ENCODE peak calls at places on chromosome 22, in nine cellular contexts. One of them, this sample, is unnamed.

GRCh38 chr22:22787805-22788459 is 99.7 kb upstream of the IGLL5 start:
- DNase-seq in pancreas: peak; percentile 52
- DNase-seq in colonic mucosa: peak; percentile 70
- DNase-seq in K562: peak; percentile 100
- DNase-seq in Panc1: peak; percentile 25
- DNase-seq in aorta: peak; percentile 63
- DNase-seq in ascending aorta: no peak
- DNase-seq in GM23338: peak; percentile 81
- DNase-seq in cardiac muscle cell: no peak
- DNase-seq in this sample: peak; percentile 66

GRCh38 chr22:31305194-31305593 is 12.9 kb upstream of the PIK3IP1 start:
- DNase-seq in ascending aorta: no peak
- DNase-seq in aorta: no peak
- DNase-seq in Panc1: no peak
- DNase-seq in colonic mucosa: no peak
- DNase-seq in GM23338: no peak
- DNase-seq in cardiac muscle cell: no peak
- DNase-seq in K562: no peak
- DNase-seq in pancreas: no peak
- DNase-seq in this sample: no peak

GRCh38 chr22:26817926-26818325 is 160.5 kb downstream of the MIAT start:
- DNase-seq in K562: no peak
- DNase-seq in GM23338: no peak
- DNase-seq in cardiac muscle cell: no peak
- DNase-seq in Panc1: no peak
- DNase-seq in colonic mucosa: no peak
- DNase-seq in ascending aorta: no peak
- DNase-seq in aorta: no peak
- DNase-seq in pancreas: no peak
- DNase-seq in this sample: no peak

GRCh38 chr22:23824476-23825245 is 14.1 kb downstream of the DERL3 start:
- DNase-seq in aorta: peak; percentile 33
- DNase-seq in colonic mucosa: no peak
- DNase-seq in pancreas: peak; percentile 47
- DNase-seq in K562: no peak
- DNase-seq in ascending aorta: no peak
- DNase-seq in Panc1: no peak
- DNase-seq in GM23338: no peak
- DNase-seq in cardiac muscle cell: no peak
- DNase-seq in this sample: peak; percentile 15

GRCh38 chr22:38009000-38009806 is 24.8 kb upstream of the SOX10 start:
- DNase-seq in colonic mucosa: no peak
- DNase-seq in cardiac muscle cell: no peak
- DNase-seq in ascending aorta: no peak
- DNase-seq in Panc1: no peak
- DNase-seq in aorta: no peak
- DNase-seq in GM23338: no peak
- DNase-seq in K562: no peak
- DNase-seq in pancreas: no peak
- DNase-seq in this sample: no peak

GRCh38 chr22:23750744-23751440 is at the start of gene ZNF70:
- DNase-seq in cardiac muscle cell: peak; percentile 94
- DNase-seq in colonic mucosa: peak; percentile 91
- DNase-seq in pancreas: peak; percentile 97
- DNase-seq in K562: peak; percentile 85
- DNase-seq in GM23338: peak; percentile 96
- DNase-seq in ascending aorta: peak; percentile 36
- DNase-seq in aorta: peak; percentile 92
- DNase-seq in Panc1: no peak
- DNase-seq in this sample: peak; percentile 95

GRCh38 chr22:23415490-23415851 is 164.6 kb downstream of the IGLL1 start:
- DNase-seq in ascending aorta: no peak
- DNase-seq in aorta: no peak
- DNase-seq in colonic mucosa: no peak
- DNase-seq in pancreas: no peak
- DNase-seq in cardiac muscle cell: no peak
- DNase-seq in K562: no peak
- DNase-seq in GM23338: no peak
- DNase-seq in Panc1: no peak
- DNase-seq in this sample: no peak

GRCh38 chr22:36454916-36455570 is 26.4 kb downstream of the TXN2 start:
- DNase-seq in aorta: peak; percentile 96
- DNase-seq in pancreas: peak; percentile 97
- DNase-seq in ascending aorta: peak; percentile 78
- DNase-seq in cardiac muscle cell: peak; percentile 99
- DNase-seq in GM23338: peak; percentile 99
- DNase-seq in K562: peak; percentile 93
- DNase-seq in Panc1: no peak
- DNase-seq in colonic mucosa: peak; percentile 97
- DNase-seq in this sample: peak; percentile 97

GRCh38 chr22:30325065-30325720 is 1.5 kb downstream of the TBC1D10A start:
- DNase-seq in GM23338: peak; percentile 30
- DNase-seq in pancreas: no peak
- DNase-seq in Panc1: no peak
- DNase-seq in K562: peak; percentile 41
- DNase-seq in colonic mucosa: peak; percentile 80
- DNase-seq in aorta: peak; percentile 65
- DNase-seq in cardiac muscle cell: peak; percentile 6
- DNase-seq in ascending aorta: peak; percentile 47
- DNase-seq in this sample: no peak

GRCh38 chr22:43014876-43015676 is at the start of gene PACSIN2:
- DNase-seq in K562: peak; percentile 99
- DNase-seq in cardiac muscle cell: peak; percentile 99
- DNase-seq in Panc1: peak; percentile 59
- DNase-seq in GM23338: peak; percentile 99
- DNase-seq in pancreas: peak; percentile 100
- DNase-seq in colonic mucosa: peak; percentile 100
- DNase-seq in aorta: peak; percentile 100
- DNase-seq in ascending aorta: peak; percentile 99
- DNase-seq in this sample: peak; percentile 99

GRCh38 chr22:43014062-43014875 is 680 bp downstream of the PACSIN2 start:
- DNase-seq in GM23338: peak; percentile 77
- DNase-seq in pancreas: peak; percentile 86
- DNase-seq in colonic mucosa: peak; percentile 69
- DNase-seq in Panc1: no peak
- DNase-seq in aorta: peak; percentile 73
- DNase-seq in K562: peak; percentile 39
- DNase-seq in ascending aorta: no peak
- DNase-seq in cardiac muscle cell: peak; percentile 53
- DNase-seq in this sample: peak; percentile 73

GRCh38 chr22:43017525-43018290 is 2.8 kb upstream of the PACSIN2 start:
- DNase-seq in GM23338: no peak
- DNase-seq in K562: no peak
- DNase-seq in Panc1: no peak
- DNase-seq in ascending aorta: no peak
- DNase-seq in cardiac muscle cell: no peak
- DNase-seq in colonic mucosa: no peak
- DNase-seq in aorta: no peak
- DNase-seq in pancreas: peak; percentile 44
- DNase-seq in this sample: peak; percentile 82

GRCh38 chr22:43015677-43016042 is 711 bp upstream of the PACSIN2 start:
- DNase-seq in cardiac muscle cell: no peak
- DNase-seq in GM23338: no peak
- DNase-seq in ascending aorta: no peak
- DNase-seq in Panc1: no peak
- DNase-seq in K562: no peak
- DNase-seq in aorta: no peak
- DNase-seq in pancreas: no peak
- DNase-seq in colonic mucosa: no peak
- DNase-seq in this sample: no peak

GRCh38 chr22:43018615-43019014 is 3.7 kb upstream of the PACSIN2 start:
- DNase-seq in pancreas: no peak
- DNase-seq in cardiac muscle cell: no peak
- DNase-seq in Panc1: no peak
- DNase-seq in aorta: no peak
- DNase-seq in K562: no peak
- DNase-seq in ascending aorta: no peak
- DNase-seq in colonic mucosa: peak; percentile 68
- DNase-seq in GM23338: no peak
- DNase-seq in this sample: no peak
- H3K4me1 ChIP-seq in pancreas: peaks cover 6% of the 10 kb centered on the region
- H3K4me1 ChIP-seq in cardiac muscle cell: peaks cover 2% of the 10 kb centered on the region
- H3K4me1 ChIP-seq in Panc1: peaks cover 15% of the 10 kb centered on the region
- H3K4me1 ChIP-seq in aorta: no peaks in the 10 kb centered on the region
- H3K4me1 ChIP-seq in K562: peaks cover 18% of the 10 kb centered on the region
- H3K4me1 ChIP-seq in ascending aorta: peaks cover 3% of the 10 kb centered on the region
- H3K4me1 ChIP-seq in colonic mucosa: peaks cover 3% of the 10 kb centered on the region
- H3K4me1 ChIP-seq in GM23338: peaks cover 14% of the 10 kb centered on the region
- H3K4me1 ChIP-seq in this sample: peaks cover 11% of the 10 kb centered on the region

GRCh38 chr22:39152024-39152510 is 413 bp downstream of the CBX7 start:
- DNase-seq in cardiac muscle cell: no peak
- DNase-seq in GM23338: no peak
- DNase-seq in K562: no peak
- DNase-seq in Panc1: no peak
- DNase-seq in ascending aorta: no peak
- DNase-seq in aorta: no peak
- DNase-seq in colonic mucosa: no peak
- DNase-seq in pancreas: no peak
- DNase-seq in this sample: no peak

GRCh38 chr22:39150848-39151215 is 1.6 kb downstream of the CBX7 start:
- DNase-seq in K562: no peak
- DNase-seq in aorta: no peak
- DNase-seq in cardiac muscle cell: no peak
- DNase-seq in Panc1: no peak
- DNase-seq in GM23338: no peak
- DNase-seq in colonic mucosa: no peak
- DNase-seq in pancreas: peak; percentile 26
- DNase-seq in ascending aorta: no peak
- DNase-seq in this sample: no peak

GRCh38 chr22:39149915-39150847 is 2.3 kb downstream of the CBX7 start:
- DNase-seq in GM23338: peak; percentile 50
- DNase-seq in ascending aorta: no peak
- DNase-seq in K562: no peak
- DNase-seq in aorta: no peak
- DNase-seq in pancreas: peak; percentile 70
- DNase-seq in colonic mucosa: no peak
- DNase-seq in cardiac muscle cell: no peak
- DNase-seq in Panc1: no peak
- DNase-seq in this sample: no peak

GRCh38 chr22:39152511-39153219 is at the start of gene CBX7:
- DNase-seq in K562: peak; percentile 94
- DNase-seq in aorta: peak; percentile 97
- DNase-seq in cardiac muscle cell: peak; percentile 97
- DNase-seq in pancreas: peak; percentile 97
- DNase-seq in GM23338: peak; percentile 86
- DNase-seq in colonic mucosa: peak; percentile 94
- DNase-seq in ascending aorta: peak; percentile 84
- DNase-seq in Panc1: no peak
- DNase-seq in this sample: peak; percentile 97

GRCh38 chr22:39151329-39151975 is 1.0 kb downstream of the CBX7 start:
- DNase-seq in cardiac muscle cell: no peak
- DNase-seq in K562: no peak
- DNase-seq in colonic mucosa: no peak
- DNase-seq in ascending aorta: no peak
- DNase-seq in aorta: no peak
- DNase-seq in GM23338: no peak
- DNase-seq in Panc1: no peak
- DNase-seq in pancreas: peak; percentile 53
- DNase-seq in this sample: no peak
- H3K27ac ChIP-seq in cardiac muscle cell: no peak overlapping the region
- H3K27ac ChIP-seq in K562: no peak overlapping the region
- H3K27ac ChIP-seq in colonic mucosa: peak overlapping the region; percentile 69
- H3K27ac ChIP-seq in ascending aorta: peak overlapping the region; percentile 92
- H3K27ac ChIP-seq in aorta: no peak overlapping the region
- H3K27ac ChIP-seq in GM23338: no peak overlapping the region
- H3K27ac ChIP-seq in Panc1: peak overlapping the region; percentile 76
- H3K27ac ChIP-seq in pancreas: peak overlapping the region; percentile 91
- H3K27ac ChIP-seq in this sample: peak overlapping the region; percentile 88

DNA sequence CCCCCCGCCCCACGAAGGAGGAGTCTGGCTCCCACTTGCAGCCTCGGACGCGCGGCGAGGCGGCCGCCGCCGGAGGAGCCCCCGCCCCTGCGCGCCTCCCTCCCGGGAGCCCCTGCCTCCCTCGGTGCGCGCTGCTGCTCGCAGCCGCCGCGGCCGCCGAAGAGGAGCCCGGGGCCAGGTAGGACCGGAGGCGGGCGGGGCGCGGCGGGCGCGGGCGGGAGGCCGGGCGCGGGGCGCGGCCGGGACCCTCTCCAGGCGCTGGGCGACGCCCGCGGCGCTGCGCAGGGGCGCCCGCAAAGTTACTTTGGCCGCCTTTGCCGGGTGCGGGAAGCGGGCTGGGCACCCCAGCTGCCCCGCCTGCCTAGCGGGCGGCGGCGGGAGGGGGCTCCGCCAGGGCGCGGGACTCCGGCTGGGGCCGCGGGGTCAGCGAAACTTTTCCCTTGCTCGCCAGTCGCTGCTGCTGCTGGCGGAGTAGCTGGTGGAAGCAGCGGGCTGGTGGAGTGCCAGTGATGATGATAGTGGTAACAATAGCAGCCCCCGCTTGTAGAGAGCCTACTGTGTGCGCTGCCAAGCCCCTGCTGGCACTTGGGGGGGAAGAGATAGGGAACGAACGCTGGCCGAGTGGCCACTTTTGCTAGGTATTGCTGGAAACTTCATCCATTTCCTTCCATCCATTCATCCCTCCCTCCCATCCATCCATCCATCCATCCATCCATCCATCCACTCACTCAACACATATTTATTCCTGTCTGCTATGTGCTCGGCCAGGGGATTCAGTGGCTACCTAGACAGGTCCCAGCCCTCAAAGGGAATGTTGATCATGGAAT is at the start of gene MPPED1:
- DNase-seq in GM23338: peak; percentile 47
- DNase-seq in colonic mucosa: no peak
- DNase-seq in K562: no peak
- DNase-seq in cardiac muscle cell: peak; percentile 47
- DNase-seq in Panc1: no peak
- DNase-seq in pancreas: peak; percentile 32
- DNase-seq in ascending aorta: no peak
- DNase-seq in aorta: no peak
- DNase-seq in this sample: no peak
- H3K4me3 ChIP-seq in GM23338: peak within 1 kb of the TSS; percentile 59
- H3K4me3 ChIP-seq in colonic mucosa: no peak within 1 kb of the TSS
- H3K4me3 ChIP-seq in K562: no peak within 1 kb of the TSS
- H3K4me3 ChIP-seq in cardiac muscle cell: peak within 1 kb of the TSS; percentile 26
- H3K4me3 ChIP-seq in Panc1: no peak within 1 kb of the TSS
- H3K4me3 ChIP-seq in pancreas: no peak within 1 kb of the TSS
- H3K4me3 ChIP-seq in ascending aorta: no peak within 1 kb of the TSS
- H3K4me3 ChIP-seq in aorta: no peak within 1 kb of the TSS
- H3K4me3 ChIP-seq in this sample: no peak within 1 kb of the TSS

DNA sequence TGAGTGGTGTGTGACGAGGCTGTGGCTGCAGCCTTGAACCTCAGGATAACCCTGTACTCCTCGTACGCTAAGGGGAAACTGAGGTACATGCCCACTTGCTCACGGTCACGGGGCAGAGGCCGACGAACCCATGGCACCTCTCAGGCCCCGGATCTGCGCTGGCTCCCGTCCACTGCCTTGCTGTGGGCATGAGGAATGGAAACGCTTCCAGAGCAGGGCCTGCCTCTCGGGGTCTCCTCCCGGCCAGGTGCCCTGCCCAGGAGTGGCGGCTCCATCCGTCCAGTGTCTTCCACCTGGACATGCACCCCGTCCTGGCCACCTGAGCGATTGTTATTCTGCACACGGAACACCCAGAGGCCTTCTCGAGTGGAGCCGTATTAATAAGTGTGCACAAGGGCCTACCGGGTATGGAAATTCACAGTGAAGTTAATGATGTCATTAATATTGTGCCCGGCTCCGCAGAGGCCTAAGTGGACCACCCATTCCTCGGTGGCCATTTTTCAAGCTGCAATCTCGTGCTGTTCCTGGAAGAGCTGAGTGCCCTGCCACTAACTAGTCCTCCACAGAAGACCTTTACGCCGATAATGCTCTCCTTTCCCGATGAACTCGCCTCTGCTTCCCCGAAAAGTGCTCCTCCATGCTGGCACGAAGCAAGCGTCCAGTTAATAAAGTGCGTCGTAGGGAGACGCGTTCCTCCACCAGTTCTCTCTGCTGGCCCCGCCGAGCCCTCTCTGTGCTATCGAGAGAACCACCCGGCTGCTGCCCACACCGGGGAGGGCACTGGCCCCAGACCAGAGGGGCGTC is 927.9 kb downstream of the BRD1 start:
- DNase-seq in ascending aorta: no peak
- DNase-seq in K562: no peak
- DNase-seq in Panc1: no peak
- DNase-seq in colonic mucosa: peak; percentile 7
- DNase-seq in aorta: no peak
- DNase-seq in cardiac muscle cell: no peak
- DNase-seq in GM23338: no peak
- DNase-seq in pancreas: no peak
- DNase-seq in this sample: no peak
- H3K4me1 ChIP-seq in ascending aorta: no peaks in the 10 kb centered on the region
- H3K4me1 ChIP-seq in K562: no peaks in the 10 kb centered on the region
- H3K4me1 ChIP-seq in Panc1: no peaks in the 10 kb centered on the region
- H3K4me1 ChIP-seq in colonic mucosa: no peaks in the 10 kb centered on the region
- H3K4me1 ChIP-seq in aorta: no peaks in the 10 kb centered on the region
- H3K4me1 ChIP-seq in cardiac muscle cell: no peaks in the 10 kb centered on the region
- H3K4me1 ChIP-seq in GM23338: no peaks in the 10 kb centered on the region
- H3K4me1 ChIP-seq in pancreas: no peaks in the 10 kb centered on the region
- H3K4me1 ChIP-seq in this sample: no peaks in the 10 kb centered on the region

This sample was measured in lower lobe of right lung.